ENCODE peak calls at places on chromosome 20, in six cellular contexts. D is neural progenitor cell, G is GM23338, Q is SK-N-SH, F is GM23248, R is MM.1S. Y is an unnamed sample.

GRCh38 chr20:36317675-36318074 is 11.5 kb downstream of the DLGAP4 start:
- DNase-seq in Q (peak; percentile 31), G (no peak), D (no peak), R (no peak), F (no peak), Y (no peak)

GRCh38 chr20:21103582-21104465 is 2.3 kb downstream of the LINC00237 start:
- DNase-seq in D (peak; percentile 52), F (no peak), G (peak; percentile 65), R (no peak), Q (peak; percentile 19), Y (no peak)

GRCh38 chr20:43569282-43569681 is 10.5 kb downstream of the SGK2 start:
- DNase-seq in G (no peak), D (no peak), F (no peak), Q (no peak), R (no peak), Y (no peak)

GRCh38 chr20:53559816-53560215 is 33.8 kb downstream of the ZNF217 start:
- DNase-seq in F (peak; percentile 26), G (no peak), Q (no peak), R (no peak), D (no peak), Y (peak; percentile 38)

GRCh38 chr20:49323622-49324238 is 45.9 kb upstream of the ZNFX1 start:
- DNase-seq in D (no peak), Q (peak; percentile 41), F (peak; percentile 93), R (peak; percentile 88), G (peak; percentile 69), Y (peak; percentile 87)

GRCh38 chr20:48697845-48698491 is 129.8 kb downstream of the PREX1 start:
- DNase-seq in F (peak; percentile 81), Q (peak; percentile 76), G (no peak), R (no peak), D (no peak), Y (peak; percentile 84)

GRCh38 chr20:432208-432607 is 24.1 kb downstream of the RBCK1 start:
- DNase-seq in D (no peak), G (no peak), F (no peak), R (no peak), Q (no peak), Y (no peak)

GRCh38 chr20:57261488-57262243 is 4.8 kb downstream of the BMP7 start:
- DNase-seq in D (peak; percentile 57), F (no peak), Q (no peak), R (no peak), G (peak; percentile 54), Y (no peak)

GRCh38 chr20:57680131-57680716 is 29.6 kb downstream of the PMEPA1 start:
- DNase-seq in R (peak; percentile 93), F (no peak), D (no peak), Q (no peak), G (no peak), Y (no peak)

GRCh38 chr20:18645851-18646250 is 58.0 kb downstream of the DTD1 start:
- DNase-seq in Q (no peak), D (no peak), F (no peak), G (peak; percentile 32), R (no peak), Y (no peak)

GRCh38 chr20:59428441-59429205 is 128.2 kb downstream of the EDN3 start:
- DNase-seq in Q (no peak), R (no peak), D (no peak), G (peak; percentile 46), F (peak; percentile 9), Y (no peak)

GRCh38 chr20:17541996-17542395 is 10.8 kb upstream of the BFSP1 start:
- DNase-seq in R (no peak), Q (no peak), G (no peak), D (no peak), F (peak; percentile 90), Y (peak; percentile 22)

GRCh38 chr20:52190437-52191131 is 995 bp downstream of the ZFP64 start:
- DNase-seq in Q (peak; percentile 68), R (peak; percentile 74), F (peak; percentile 74), G (peak; percentile 28), D (peak; percentile 45), Y (peak; percentile 81)

GRCh38 chr20:58708246-58708931 is 15.8 kb downstream of the NPEPL1 start:
- DNase-seq in F (no peak), D (no peak), Q (peak; percentile 16), G (no peak), R (no peak), Y (no peak)

GRCh38 chr20:17616480-17617211 is 46.8 kb downstream of the DSTN start:
- DNase-seq in G (no peak), F (no peak), D (no peak), Q (peak; percentile 5), R (no peak), Y (no peak)

GRCh38 chr20:21288587-21289370 is 14.4 kb upstream of the XRN2 start:
- DNase-seq in Q (no peak), R (no peak), D (no peak), F (no peak), G (no peak), Y (no peak)

GRCh38 chr20:20821496-20822260 is 109.2 kb upstream of the RALGAPA2 start:
- DNase-seq in F (no peak), R (no peak), Q (no peak), G (peak; percentile 76), D (peak; percentile 30), Y (no peak)

GRCh38 chr20:38123021-38123587 is 42.0 kb downstream of the TGM2 start:
- DNase-seq in D (peak; percentile 11), Q (no peak), G (peak; percentile 21), F (peak; percentile 73), R (no peak), Y (no peak)

GRCh38 chr20:9408422-9409300 is 105.7 kb upstream of the LAMP5 start:
- DNase-seq in Q (no peak), D (no peak), F (peak; percentile 71), R (no peak), G (no peak), Y (peak; percentile 70)

GRCh38 chr20:41398408-41398807 is 31.8 kb upstream of the EMILIN3 start:
- DNase-seq in F (no peak), R (no peak), Q (no peak), G (no peak), D (no peak), Y (no peak)

GRCh38 chr20:50191566-50192363 is 1.1 kb downstream of the CEBPB start:
- DNase-seq in G (peak; percentile 78), F (peak; percentile 77), R (peak; percentile 67), D (peak; percentile 84), Q (peak; percentile 85), Y (peak; percentile 58)

GRCh38 chr20:8209061-8209460 is 77.0 kb downstream of the PLCB1 start:
- DNase-seq in G (no peak), D (peak; percentile 38), F (peak; percentile 7), Q (no peak), R (peak; percentile 16), Y (no peak)

GRCh38 chr20:38501858-38502431 is 29.3 kb downstream of the RALGAPB start:
- DNase-seq in Q (no peak), R (no peak), G (no peak), D (no peak), F (no peak), Y (no peak)

GRCh38 chr20:55417797-55418196 is 587.5 kb downstream of the CBLN4 start:
- DNase-seq in G (no peak), D (no peak), R (no peak), F (no peak), Q (peak; percentile 14), Y (no peak)

GRCh38 chr20:39176457-39176856 is 214.3 kb downstream of the DHX35 start:
- DNase-seq in Q (no peak), G (no peak), D (no peak), R (no peak), F (no peak), Y (no peak)

GRCh38 chr20:4472906-4473305 is 248.8 kb upstream of the PRND start:
- DNase-seq in F (peak; percentile 60), R (no peak), Q (no peak), D (no peak), G (no peak), Y (peak; percentile 61)
- TF ChIP-seq EZH2phosphoT487 in F (no peak), R (no peak), Q (no peak), D (no peak), G (no peak), Y (no peak)

DNA sequence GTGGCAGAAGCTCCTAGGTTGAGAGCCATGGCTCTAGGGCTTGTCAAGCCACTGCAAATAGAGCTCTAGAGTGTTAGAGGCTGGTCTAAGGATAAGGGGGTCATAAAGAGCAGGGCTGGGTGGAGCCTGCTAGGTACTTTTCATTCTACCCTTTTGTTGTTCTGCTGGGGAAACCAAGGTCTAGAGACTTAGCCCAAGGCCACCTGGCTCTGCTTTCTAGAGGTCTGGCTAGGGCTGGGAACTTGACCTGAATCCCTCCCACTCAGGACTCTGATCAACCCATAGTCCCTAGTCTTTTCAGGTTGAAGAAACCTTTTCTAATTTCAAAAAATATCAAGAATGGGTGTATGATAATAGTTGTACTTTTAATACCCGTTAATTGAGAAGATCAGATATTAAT is 13.7 kb downstream of the CHMP4B start:
- DNase-seq in D (no peak), Q (no peak), G (no peak), F (no peak), R (no peak), Y (no peak)
- H3K4me1 ChIP-seq in D (peaks cover 9% of the 10 kb centered on the region), Q (peaks cover 10% of the 10 kb centered on the region), G (peaks cover 22% of the 10 kb centered on the region), F (peaks cover 5% of the 10 kb centered on the region), R (peaks cover 88% of the 10 kb centered on the region), Y (no peaks in the 10 kb centered on the region)

GRCh38 chr20:63733117-63733516 is 3.3 kb upstream of the LIME1 start:
- DNase-seq in G (no peak), F (no peak), D (no peak), R (no peak), Q (no peak), Y (no peak)
- H3F3A ChIP-seq in G (peaks cover 12% of the 10 kb centered on the region), F (no peaks in the 10 kb centered on the region), D (peaks cover 19% of the 10 kb centered on the region), R (peaks cover 49% of the 10 kb centered on the region), Q (peaks cover 16% of the 10 kb centered on the region), Y (no peaks in the 10 kb centered on the region)

DNA sequence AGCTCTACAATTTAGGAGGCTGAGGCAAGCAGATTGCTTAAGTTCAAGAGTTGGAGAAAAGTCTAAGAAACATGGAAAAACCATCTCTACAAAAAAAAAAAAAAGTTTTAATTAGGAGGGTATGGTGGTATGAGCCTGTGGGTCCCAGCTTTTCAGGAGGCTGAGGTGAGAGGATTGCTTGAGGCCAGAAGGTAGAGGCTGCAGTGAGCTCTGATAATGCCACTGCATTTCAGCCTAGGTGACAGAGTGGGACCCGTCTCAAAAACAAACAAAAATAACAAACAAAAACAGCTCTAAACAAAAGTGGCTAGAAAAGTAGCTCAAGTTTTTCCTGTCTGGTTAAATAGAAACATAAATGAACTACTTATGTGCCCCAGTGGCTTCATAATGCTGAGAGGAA is 2133.6 kb upstream of the DEFB115 start:
- DNase-seq in F (no peak), Q (no peak), G (no peak), D (no peak), R (no peak), Y (no peak)
- TF ChIP-seq EZH2phosphoT487 in F (no peak), Q (no peak), G (no peak), D (no peak), R (no peak), Y (no peak)

Y was measured in PC-3.